ENCODE peak calls at places on chromosomes 5 and 9, in eight cellular contexts. X is ascending aorta, Q is PC-3, J is OCI-LY7, F is HepG2, R is lung, T is IMR-90, B is cardiac muscle cell. P is an unnamed sample. For H3K4me1, the result is how much of the 10 kb centered on the place peaks cover.

GRCh38 chr9:27154923-27155322 is 45.9 kb downstream of the TEK start:
- DNase-seq in X (no peak), Q (peak), J (no peak), F (no peak), R (peak), T (peak), B (peak), P (no peak)

GRCh38 chr5:142474426-142474825 is 149.6 kb upstream of the SPRY4 start:
- DNase-seq in X (no peak), Q (peak), J (no peak), F (no peak), R (no peak), T (no peak), B (no peak), P (no peak)

GRCh38 chr5:92402045-92402444 is 1018.9 kb upstream of the ARRDC3 start:
- DNase-seq in X (no peak), Q (peak), J (no peak), F (no peak), R (no peak), T (peak), B (no peak), P (no peak)

GRCh38 chr9:130334915-130335314 is 69.4 kb downstream of the HMCN2 start:
- DNase-seq in X (no peak), Q (no peak), J (no peak), F (no peak), R (no peak), T (no peak), B (no peak), P (no peak)

GRCh38 chr5:159510282-159510681 is 180.0 kb upstream of the IL12B start:
- DNase-seq in X (no peak), Q (peak), J (no peak), F (peak), R (peak), T (peak), B (peak), P (no peak)

GRCh38 chr5:107426209-107426608 is 244.5 kb downstream of the EFNA5 start:
- DNase-seq in X (no peak), Q (peak), J (no peak), F (no peak), R (no peak), T (no peak), B (no peak), P (no peak)

GRCh38 chr9:35102465-35102768 is 514 bp downstream of the STOML2 start:
- DNase-seq in X (no peak), Q (no peak), J (no peak), F (no peak), R (no peak), T (peak), B (no peak), P (no peak)

GRCh38 chr5:53011233-53011632 is 22.1 kb downstream of the ITGA2 start:
- DNase-seq in X (no peak), Q (no peak), J (no peak), F (peak), R (no peak), T (no peak), B (no peak), P (no peak)

GRCh38 chr9:126412945-126413344 is 86.3 kb downstream of the MVB12B start:
- DNase-seq in X (no peak), Q (no peak), J (no peak), F (no peak), R (no peak), T (no peak), B (no peak), P (no peak)

GRCh38 chr5:1844708-1845436 is 37.9 kb downstream of the IRX4 start:
- DNase-seq in X (no peak), Q (no peak), J (no peak), F (no peak), R (no peak), T (no peak), B (no peak), P (no peak)

GRCh38 chr5:75566710-75567309 is 44.4 kb upstream of the ANKDD1B start:
- DNase-seq in X (no peak), Q (peak), J (no peak), F (peak), R (no peak), T (peak), B (peak), P (no peak)

GRCh38 chr9:129746092-129746760 is 6.6 kb downstream of the PTGES start:
- DNase-seq in X (no peak), Q (no peak), J (no peak), F (no peak), R (no peak), T (no peak), B (no peak), P (no peak)

GRCh38 chr9:98241357-98242104 is 13.9 kb downstream of the TBC1D2 start:
- DNase-seq in X (no peak), Q (no peak), J (no peak), F (no peak), R (no peak), T (no peak), B (no peak), P (no peak)

GRCh38 chr5:127206320-127207113 is 84.1 kb upstream of the MEGF10 start:
- DNase-seq in X (no peak), Q (peak), J (no peak), F (peak), R (no peak), T (peak), B (no peak), P (no peak)

GRCh38 chr5:90890183-90890582 is 331.6 kb downstream of the ADGRV1 start:
- DNase-seq in X (no peak), Q (no peak), J (no peak), F (no peak), R (no peak), T (no peak), B (no peak), P (no peak)

GRCh38 chr5:119379929-119380328 is 24.1 kb downstream of the TNFAIP8 start:
- DNase-seq in X (no peak), Q (no peak), J (no peak), F (no peak), R (no peak), T (no peak), B (no peak), P (no peak)
- H3K4me1 ChIP-seq in X (under half), Q (under half), J (under half), F (under half), R (under half), T (under half), B (under half), P (half or more)

GRCh38 chr9:80698725-80699124 is 990.6 kb downstream of the TLE1 start:
- DNase-seq in X (no peak), Q (peak), J (no peak), F (no peak), R (no peak), T (peak), B (no peak), P (no peak)
- H3K27ac ChIP-seq in X (no peak), Q (peak), J (no peak), F (no peak), R (no peak), T (no peak), B (no peak), P (no peak)

GRCh38 chr9:95494022-95494415 is 22.8 kb downstream of the PTCH1 start:
- DNase-seq in X (no peak), Q (peak), J (peak), F (no peak), R (no peak), T (no peak), B (no peak), P (no peak)
- H3K4me3 ChIP-seq in X (no peak), Q (peak), J (peak), F (no peak), R (no peak), T (no peak), B (no peak), P (no peak)

DNA sequence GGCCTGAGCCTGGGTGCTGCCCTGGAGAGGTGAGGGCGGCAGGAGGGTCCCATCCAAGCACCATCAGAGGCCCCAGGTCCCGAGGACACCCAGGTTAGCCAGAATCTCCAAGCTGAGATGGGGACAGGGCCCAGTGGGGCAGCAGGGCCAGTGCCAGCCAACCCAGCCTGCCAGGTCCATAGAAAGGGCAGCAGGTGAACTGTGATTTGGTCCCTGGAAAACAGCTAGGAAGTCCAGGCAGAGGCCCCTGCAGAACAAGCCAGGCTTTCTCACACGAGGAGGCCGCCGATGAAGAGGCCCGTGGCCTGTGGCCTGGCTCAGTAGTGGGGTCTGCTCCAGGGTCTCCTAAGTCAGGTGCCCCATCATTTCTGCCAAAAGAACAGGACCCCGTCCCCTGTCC is 2.0 kb downstream of the AGPAT2 start:
- DNase-seq in X (no peak), Q (no peak), J (no peak), F (no peak), R (no peak), T (no peak), B (no peak), P (no peak)
- H3K4me1 ChIP-seq in X (under half), Q (under half), J (under half), F (under half), R (under half), T (under half), B (under half), P (half or more)

GRCh38 chr9:21679432-21679831 is 123.0 kb upstream of the MTAP start:
- DNase-seq in X (no peak), Q (no peak), J (no peak), F (no peak), R (no peak), T (no peak), B (peak), P (no peak)

GRCh38 chr9:21680590-21680989 is 121.8 kb upstream of the MTAP start:
- DNase-seq in X (no peak), Q (no peak), J (no peak), F (no peak), R (no peak), T (no peak), B (no peak), P (no peak)

GRCh38 chr9:21674894-21675293 is 127.5 kb upstream of the MTAP start:
- DNase-seq in X (no peak), Q (peak), J (no peak), F (no peak), R (no peak), T (peak), B (no peak), P (no peak)

GRCh38 chr9:21677834-21678233 is 124.6 kb upstream of the MTAP start:
- DNase-seq in X (no peak), Q (peak), J (no peak), F (no peak), R (no peak), T (peak), B (no peak), P (no peak)

GRCh38 chr9:21677387-21677786 is 125.0 kb upstream of the MTAP start:
- DNase-seq in X (no peak), Q (no peak), J (no peak), F (no peak), R (no peak), T (no peak), B (no peak), P (no peak)
- H3K27ac ChIP-seq in X (no peak), Q (peak), J (no peak), F (no peak), R (no peak), T (peak), B (no peak), P (no peak)

GRCh38 chr5:88665750-88666215 is 217.2 kb downstream of the MEF2C start:
- DNase-seq in X (no peak), Q (no peak), J (no peak), F (no peak), R (no peak), T (no peak), B (no peak), P (no peak)

GRCh38 chr5:88664630-88665029 is 218.4 kb downstream of the MEF2C start:
- DNase-seq in X (no peak), Q (no peak), J (no peak), F (no peak), R (no peak), T (no peak), B (no peak), P (no peak)

GRCh38 chr5:88669314-88669713 is 213.7 kb downstream of the MEF2C start:
- DNase-seq in X (no peak), Q (no peak), J (no peak), F (no peak), R (no peak), T (no peak), B (no peak), P (no peak)

GRCh38 chr5:88667187-88668141 is 215.5 kb downstream of the MEF2C start:
- DNase-seq in X (no peak), Q (peak), J (peak), F (no peak), R (no peak), T (no peak), B (no peak), P (no peak)

DNA sequence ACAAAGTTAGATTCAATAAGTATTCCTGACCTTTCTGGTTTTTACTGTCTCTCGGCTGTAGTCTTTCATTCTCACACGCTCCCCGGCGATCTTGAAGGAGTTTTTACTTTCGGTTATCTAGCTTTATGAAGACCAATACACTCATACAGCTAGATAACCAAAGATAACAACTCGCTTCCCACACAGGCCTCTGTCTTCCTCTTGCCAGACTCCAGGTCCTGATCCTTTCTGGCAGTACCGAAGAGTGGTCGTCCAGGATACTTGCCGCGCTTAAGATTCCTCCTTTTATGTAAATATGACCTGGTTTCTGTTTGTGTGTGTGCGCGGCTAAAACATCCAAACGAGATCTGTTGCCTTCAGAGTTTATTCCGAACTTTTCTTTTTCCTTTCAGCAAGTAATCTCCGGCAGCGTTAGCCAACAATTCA is 216.2 kb downstream of the MEF2C start:
- DNase-seq in X (no peak), Q (peak), J (no peak), F (no peak), R (no peak), T (peak), B (no peak), P (no peak)
- H3K4me3 ChIP-seq in X (peak), Q (peak), J (peak), F (peak), R (no peak), T (peak), B (no peak), P (peak)

DNA sequence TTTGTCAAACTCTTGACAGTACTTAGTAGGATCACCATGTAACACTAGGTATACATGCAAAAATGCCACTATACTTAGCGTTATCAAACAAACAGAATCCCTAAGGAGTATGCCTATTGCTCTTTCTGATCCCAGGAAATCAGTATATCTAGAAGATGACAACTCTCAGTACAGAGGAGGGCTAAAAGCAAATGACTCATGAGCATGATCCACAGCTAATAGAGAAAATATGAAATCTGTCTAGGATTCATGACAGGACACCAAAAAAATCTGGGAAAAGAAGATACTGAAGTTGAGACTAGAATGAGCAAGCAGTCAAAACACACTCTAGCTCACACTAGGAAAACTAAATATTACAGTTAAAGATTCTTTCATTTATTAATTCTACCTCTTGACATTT is 89.2 kb downstream of the RAPGEF6 start:
- DNase-seq in X (no peak), Q (peak), J (no peak), F (no peak), R (no peak), T (peak), B (no peak), P (no peak)
- H3K4me1 ChIP-seq in X (under half), Q (under half), J (under half), F (under half), R (under half), T (under half), B (under half), P (under half)

GRCh38 chr9:94925751-94926456 is 199.4 kb downstream of the AOPEP start:
- DNase-seq in X (no peak), Q (no peak), J (no peak), F (no peak), R (no peak), T (no peak), B (no peak), P (no peak)
- H3K27ac ChIP-seq in X (peak), Q (no peak), J (no peak), F (peak), R (peak), T (no peak), B (peak), P (peak)

GRCh38 chr9:128361296-128361980 is 9.7 kb upstream of the URM1 start:
- DNase-seq in X (no peak), Q (no peak), J (no peak), F (no peak), R (no peak), T (no peak), B (no peak), P (no peak)
- H3K4me3 ChIP-seq in X (peak), Q (peak), J (no peak), F (no peak), R (no peak), T (no peak), B (no peak), P (peak)